ENCODE peak calls at places on chromosomes 1 and 21, in ten cellular contexts. Z, B, J, P, E, K, N, Y, O and X are unnamed samples.

GRCh38 chr21:35512321-35512720 is 463.2 kb upstream of the RUNX1 start:
- DNase-seq in Z (no peak), B (no peak), J (no peak), P (no peak), E (no peak), K (peak; percentile 63), N (no peak), Y (no peak), O (no peak), X (no peak)

GRCh38 chr1:61202854-61203603 is 120.7 kb downstream of the NFIA start:
- DNase-seq in Z (no peak), B (no peak), J (peak; percentile 47), P (peak; percentile 43), E (no peak), K (no peak), N (no peak), Y (no peak), O (no peak), X (no peak)

GRCh38 chr1:113998361-113998760 is 19.1 kb downstream of the OLFML3 start:
- DNase-seq in Z (peak; percentile 42), B (no peak), J (no peak), P (no peak), E (no peak), K (peak; percentile 33), N (peak; percentile 49), Y (no peak), O (no peak), X (no peak)

GRCh38 chr1:98402860-98403259 is 258.7 kb upstream of the SNX7 start:
- DNase-seq in Z (no peak), B (no peak), J (no peak), P (no peak), E (no peak), K (no peak), N (no peak), Y (no peak), O (no peak), X (peak; percentile 76)

GRCh38 chr1:85576256-85576641 is 4.3 kb upstream of the CCN1 start:
- DNase-seq in Z (no peak), B (no peak), J (no peak), P (peak; percentile 89), E (no peak), K (no peak), N (peak; percentile 74), Y (no peak), O (no peak), X (no peak)

GRCh38 chr1:33429846-33430750 is 797 bp downstream of the PHC2 start:
- DNase-seq in Z (no peak), B (peak; percentile 68), J (no peak), P (no peak), E (no peak), K (peak; percentile 12), N (peak; percentile 21), Y (no peak), O (peak; percentile 50), X (no peak)

GRCh38 chr1:97332716-97333115 is 588.1 kb downstream of the DPYD start:
- DNase-seq in Z (peak; percentile 72), B (peak; percentile 57), J (peak; percentile 46), P (peak; percentile 72), E (no peak), K (peak; percentile 78), N (no peak), Y (no peak), O (no peak), X (no peak)

GRCh38 chr1:204172404-204173049 is 6.4 kb upstream of the REN start:
- DNase-seq in Z (no peak), B (no peak), J (no peak), P (no peak), E (no peak), K (no peak), N (no peak), Y (no peak), O (no peak), X (no peak)

GRCh38 chr1:7007902-7008301 is 222.6 kb downstream of the CAMTA1 start:
- DNase-seq in Z (no peak), B (no peak), J (no peak), P (no peak), E (no peak), K (no peak), N (no peak), Y (no peak), O (no peak), X (no peak)

GRCh38 chr1:81414417-81415087 is 386.2 kb upstream of the ADGRL2 start:
- DNase-seq in Z (peak; percentile 49), B (no peak), J (no peak), P (peak; percentile 48), E (no peak), K (peak; percentile 69), N (peak; percentile 15), Y (peak; percentile 16), O (no peak), X (peak; percentile 5)

GRCh38 chr1:21139601-21140000 is 37.1 kb downstream of the EIF4G3 start:
- DNase-seq in Z (no peak), B (peak; percentile 59), J (no peak), P (no peak), E (no peak), K (peak; percentile 34), N (no peak), Y (no peak), O (no peak), X (no peak)

GRCh38 chr1:208003241-208003640 is 92.3 kb upstream of the CD34 start:
- DNase-seq in Z (no peak), B (no peak), J (no peak), P (no peak), E (no peak), K (no peak), N (no peak), Y (no peak), O (no peak), X (no peak)

GRCh38 chr1:239947789-239948188 is 143.9 kb upstream of the FMN2 start:
- DNase-seq in Z (peak; percentile 19), B (no peak), J (no peak), P (no peak), E (no peak), K (no peak), N (no peak), Y (no peak), O (no peak), X (no peak)

GRCh38 chr1:207405814-207406213 is 48.3 kb upstream of the CR2 start:
- DNase-seq in Z (no peak), B (no peak), J (no peak), P (no peak), E (no peak), K (no peak), N (no peak), Y (no peak), O (no peak), X (no peak)

GRCh38 chr1:45230537-45230936 is 24.1 kb upstream of the ZSWIM5 start:
- DNase-seq in Z (no peak), B (no peak), J (no peak), P (no peak), E (no peak), K (no peak), N (no peak), Y (no peak), O (no peak), X (no peak)

GRCh38 chr1:65832296-65832695 is 39.6 kb downstream of the PDE4B start:
- DNase-seq in Z (peak; percentile 81), B (peak; percentile 62), J (no peak), P (peak; percentile 7), E (no peak), K (peak; percentile 22), N (no peak), Y (no peak), O (no peak), X (no peak)

GRCh38 chr1:222073307-222073995 is 331.6 kb upstream of the DUSP10 start:
- DNase-seq in Z (peak; percentile 89), B (peak; percentile 56), J (no peak), P (peak; percentile 87), E (no peak), K (peak; percentile 73), N (no peak), Y (no peak), O (no peak), X (no peak)

GRCh38 chr1:48216276-48216675 is 6.2 kb upstream of the SLC5A9 start:
- DNase-seq in Z (no peak), B (no peak), J (no peak), P (no peak), E (no peak), K (no peak), N (no peak), Y (no peak), O (no peak), X (no peak)

GRCh38 chr1:14553711-14554110 is 44.8 kb upstream of the KAZN start:
- DNase-seq in Z (no peak), B (peak; percentile 34), J (no peak), P (no peak), E (no peak), K (no peak), N (no peak), Y (no peak), O (no peak), X (no peak)

GRCh38 chr1:66283583-66284041 is 250.3 kb upstream of the SGIP1 start:
- DNase-seq in Z (no peak), B (peak; percentile 75), J (no peak), P (no peak), E (peak; percentile 43), K (peak; percentile 64), N (no peak), Y (peak; percentile 74), O (no peak), X (no peak)

GRCh38 chr1:244836135-244836521 is 670 bp downstream of the COX20 start:
- DNase-seq in Z (peak; percentile 54), B (peak; percentile 55), J (no peak), P (peak; percentile 61), E (no peak), K (peak; percentile 49), N (peak; percentile 57), Y (no peak), O (no peak), X (no peak)

GRCh38 chr1:203130358-203130992 is 2.9 kb downstream of the ADORA1 start:
- DNase-seq in Z (no peak), B (no peak), J (no peak), P (no peak), E (no peak), K (no peak), N (no peak), Y (no peak), O (no peak), X (no peak)

GRCh38 chr1:202577381-202577780 is 132.9 kb downstream of the SYT2 start:
- DNase-seq in Z (peak; percentile 43), B (no peak), J (no peak), P (peak; percentile 71), E (no peak), K (no peak), N (no peak), Y (no peak), O (no peak), X (no peak)

GRCh38 chr1:46181343-46182260 is 5.3 kb upstream of the P3R3URF start:
- DNase-seq in Z (peak; percentile 34), B (peak; percentile 39), J (peak; percentile 35), P (peak; percentile 41), E (no peak), K (no peak), N (peak; percentile 23), Y (no peak), O (no peak), X (peak; percentile 56)

GRCh38 chr1:69029649-69030048 is 532.8 kb upstream of the DEPDC1 start:
- DNase-seq in Z (no peak), B (no peak), J (no peak), P (no peak), E (no peak), K (no peak), N (no peak), Y (no peak), O (no peak), X (no peak)

GRCh38 chr1:17304155-17304826 is 3.7 kb upstream of the PADI4 start:
- DNase-seq in Z (peak; percentile 69), B (no peak), J (no peak), P (no peak), E (no peak), K (no peak), N (peak; percentile 76), Y (no peak), O (no peak), X (no peak)

GRCh38 chr1:211648980-211649934 is 26.2 kb downstream of the NEK2 start:
- DNase-seq in Z (peak; percentile 46), B (peak; percentile 52), J (no peak), P (peak; percentile 38), E (peak; percentile 33), K (no peak), N (no peak), Y (no peak), O (no peak), X (no peak)

GRCh38 chr1:67752306-67752705 is 67.3 kb downstream of the GADD45A start:
- DNase-seq in Z (peak; percentile 68), B (peak; percentile 60), J (no peak), P (no peak), E (no peak), K (peak; percentile 56), N (no peak), Y (no peak), O (no peak), X (no peak)